ENCODE peak calls at places on chromosome 13, in ten cellular contexts. One of them, this sample, is unnamed.

GRCh38 chr13:39463611-39464010 is 139.4 kb downstream of the LHFPL6 start:
- DNase-seq in uterus: no peak
- DNase-seq in BE2C: no peak
- DNase-seq in endothelial cell of umbilical vein: no peak
- DNase-seq in lung: no peak
- DNase-seq in AG09309: peak; percentile 38
- DNase-seq in right atrium auricular region: no peak
- DNase-seq in neural progenitor cell: no peak
- DNase-seq in A673: peak; percentile 25
- DNase-seq in esophagus squamous epithelium: no peak
- DNase-seq in this sample: no peak

GRCh38 chr13:50081106-50081898 is 66.1 kb downstream of the KCNRG start:
- DNase-seq in endothelial cell of umbilical vein: peak; percentile 53
- DNase-seq in AG09309: no peak
- DNase-seq in esophagus squamous epithelium: peak; percentile 14
- DNase-seq in A673: peak; percentile 60
- DNase-seq in uterus: peak; percentile 36
- DNase-seq in BE2C: peak; percentile 71
- DNase-seq in lung: peak; percentile 54
- DNase-seq in neural progenitor cell: peak; percentile 85
- DNase-seq in right atrium auricular region: no peak
- DNase-seq in this sample: no peak

GRCh38 chr13:51444922-51445321 is 7.9 kb downstream of the INTS6 start:
- DNase-seq in BE2C: no peak
- DNase-seq in endothelial cell of umbilical vein: peak; percentile 11
- DNase-seq in A673: peak; percentile 67
- DNase-seq in right atrium auricular region: no peak
- DNase-seq in lung: no peak
- DNase-seq in uterus: no peak
- DNase-seq in AG09309: no peak
- DNase-seq in neural progenitor cell: no peak
- DNase-seq in esophagus squamous epithelium: no peak
- DNase-seq in this sample: no peak

GRCh38 chr13:49657241-49657641 is 28.9 kb downstream of the ARL11 start:
- DNase-seq in lung: no peak
- DNase-seq in right atrium auricular region: no peak
- DNase-seq in neural progenitor cell: peak; percentile 73
- DNase-seq in uterus: no peak
- DNase-seq in esophagus squamous epithelium: no peak
- DNase-seq in AG09309: no peak
- DNase-seq in BE2C: no peak
- DNase-seq in endothelial cell of umbilical vein: no peak
- DNase-seq in A673: no peak
- DNase-seq in this sample: no peak

GRCh38 chr13:26616126-26616525 is 58.6 kb downstream of the WASF3 start:
- DNase-seq in BE2C: no peak
- DNase-seq in neural progenitor cell: no peak
- DNase-seq in esophagus squamous epithelium: no peak
- DNase-seq in right atrium auricular region: no peak
- DNase-seq in lung: no peak
- DNase-seq in A673: no peak
- DNase-seq in AG09309: peak; percentile 35
- DNase-seq in uterus: no peak
- DNase-seq in endothelial cell of umbilical vein: no peak
- DNase-seq in this sample: no peak

GRCh38 chr13:109412232-109412935 is 374.0 kb downstream of the IRS2 start:
- DNase-seq in lung: no peak
- DNase-seq in esophagus squamous epithelium: no peak
- DNase-seq in A673: peak; percentile 93
- DNase-seq in uterus: peak; percentile 23
- DNase-seq in AG09309: no peak
- DNase-seq in neural progenitor cell: peak; percentile 77
- DNase-seq in right atrium auricular region: no peak
- DNase-seq in endothelial cell of umbilical vein: peak; percentile 5
- DNase-seq in BE2C: peak; percentile 92
- DNase-seq in this sample: peak; percentile 17

GRCh38 chr13:70253411-70253810 is 145.2 kb upstream of the KLHL1 start:
- DNase-seq in endothelial cell of umbilical vein: no peak
- DNase-seq in right atrium auricular region: no peak
- DNase-seq in A673: no peak
- DNase-seq in lung: no peak
- DNase-seq in AG09309: no peak
- DNase-seq in uterus: no peak
- DNase-seq in neural progenitor cell: no peak
- DNase-seq in esophagus squamous epithelium: no peak
- DNase-seq in BE2C: no peak
- DNase-seq in this sample: no peak

GRCh38 chr13:70856025-70856424 is 747.8 kb upstream of the KLHL1 start:
- DNase-seq in BE2C: no peak
- DNase-seq in esophagus squamous epithelium: no peak
- DNase-seq in endothelial cell of umbilical vein: no peak
- DNase-seq in uterus: no peak
- DNase-seq in A673: no peak
- DNase-seq in neural progenitor cell: no peak
- DNase-seq in AG09309: no peak
- DNase-seq in lung: no peak
- DNase-seq in right atrium auricular region: no peak
- DNase-seq in this sample: no peak

GRCh38 chr13:36882829-36883390 is 37.1 kb downstream of the SMAD9 start:
- DNase-seq in endothelial cell of umbilical vein: no peak
- DNase-seq in AG09309: no peak
- DNase-seq in esophagus squamous epithelium: no peak
- DNase-seq in neural progenitor cell: no peak
- DNase-seq in BE2C: no peak
- DNase-seq in right atrium auricular region: no peak
- DNase-seq in lung: no peak
- DNase-seq in A673: no peak
- DNase-seq in uterus: no peak
- DNase-seq in this sample: no peak

GRCh38 chr13:48163066-48163465 is 68.2 kb upstream of the MED4 start:
- DNase-seq in esophagus squamous epithelium: no peak
- DNase-seq in uterus: no peak
- DNase-seq in A673: no peak
- DNase-seq in neural progenitor cell: no peak
- DNase-seq in endothelial cell of umbilical vein: peak; percentile 29
- DNase-seq in BE2C: no peak
- DNase-seq in right atrium auricular region: no peak
- DNase-seq in AG09309: no peak
- DNase-seq in lung: no peak
- DNase-seq in this sample: no peak

GRCh38 chr13:20375871-20376270 is 143.8 kb upstream of the GJB6 start:
- DNase-seq in AG09309: no peak
- DNase-seq in uterus: no peak
- DNase-seq in esophagus squamous epithelium: no peak
- DNase-seq in lung: no peak
- DNase-seq in endothelial cell of umbilical vein: no peak
- DNase-seq in neural progenitor cell: no peak
- DNase-seq in A673: no peak
- DNase-seq in BE2C: no peak
- DNase-seq in right atrium auricular region: peak; percentile 26
- DNase-seq in this sample: no peak

DNA sequence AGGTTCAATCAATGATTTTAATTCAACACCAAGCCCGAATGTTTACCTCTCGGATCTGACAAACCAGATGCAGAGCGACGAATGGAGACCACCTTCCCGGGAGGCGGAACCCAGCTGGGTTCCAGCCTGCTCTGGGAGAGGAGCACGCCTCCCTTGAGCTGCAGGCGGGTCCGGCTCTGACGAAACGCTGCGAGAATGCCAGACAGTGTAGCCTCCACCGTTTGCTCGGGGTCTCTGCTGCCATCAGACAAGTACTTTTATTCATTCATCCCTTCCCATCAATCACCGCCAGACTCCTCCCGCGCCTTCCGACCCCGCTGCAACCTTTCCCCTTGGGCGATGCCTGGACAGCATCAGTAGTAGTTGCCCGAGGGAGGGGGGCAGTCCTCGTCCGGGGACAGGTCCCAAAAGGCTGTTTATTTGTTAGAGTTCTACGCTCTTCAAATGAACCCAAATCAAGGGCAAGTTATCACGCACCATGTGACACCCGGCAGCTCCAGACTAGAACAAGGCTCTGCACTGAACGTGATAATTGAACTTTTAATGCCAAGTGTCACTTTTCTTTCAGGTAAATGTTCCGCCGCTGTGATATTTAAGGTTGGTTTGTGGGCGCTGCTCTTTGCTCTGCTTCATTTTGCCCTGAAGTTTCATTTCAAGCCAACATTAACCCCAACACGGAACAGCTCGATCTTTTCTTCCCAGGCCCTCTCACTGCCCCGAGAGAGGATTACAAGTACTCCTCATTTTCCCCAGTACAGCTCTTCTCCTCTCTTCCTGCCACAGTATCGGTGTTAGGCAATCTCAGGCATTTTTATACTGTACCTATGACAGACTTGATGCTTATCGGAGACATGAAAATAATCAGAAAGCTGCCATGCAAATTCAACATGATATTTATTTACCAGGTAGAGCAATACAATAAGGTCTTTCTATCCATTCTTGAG is 992 bp upstream of the EDNRB start:
- DNase-seq in right atrium auricular region: peak; percentile 81
- DNase-seq in uterus: peak; percentile 66
- DNase-seq in endothelial cell of umbilical vein: peak; percentile 51
- DNase-seq in BE2C: peak; percentile 26
- DNase-seq in A673: peak; percentile 67
- DNase-seq in AG09309: no peak
- DNase-seq in neural progenitor cell: peak; percentile 69
- DNase-seq in esophagus squamous epithelium: no peak
- DNase-seq in lung: peak; percentile 39
- DNase-seq in this sample: no peak
- H3K4me3 ChIP-seq in right atrium auricular region: peak overlapping the region; percentile 59
- H3K4me3 ChIP-seq in uterus: peak overlapping the region; percentile 38
- H3K4me3 ChIP-seq in endothelial cell of umbilical vein: peak overlapping the region; percentile 67
- H3K4me3 ChIP-seq in BE2C: peak overlapping the region; percentile 52
- H3K4me3 ChIP-seq in A673: peak overlapping the region; percentile 33
- H3K4me3 ChIP-seq in AG09309: no peak overlapping the region
- H3K4me3 ChIP-seq in neural progenitor cell: peak overlapping the region; percentile 65
- H3K4me3 ChIP-seq in esophagus squamous epithelium: peak overlapping the region; percentile 54
- H3K4me3 ChIP-seq in lung: peak overlapping the region; percentile 47
- H3K4me3 ChIP-seq in this sample: no peak overlapping the region

GRCh38 chr13:52862358-52863206 is 14.1 kb upstream of the PCDH8 start:
- DNase-seq in BE2C: peak; percentile 51
- DNase-seq in A673: peak; percentile 34
- DNase-seq in right atrium auricular region: no peak
- DNase-seq in uterus: no peak
- DNase-seq in lung: no peak
- DNase-seq in endothelial cell of umbilical vein: peak; percentile 15
- DNase-seq in AG09309: no peak
- DNase-seq in esophagus squamous epithelium: no peak
- DNase-seq in neural progenitor cell: peak; percentile 64
- DNase-seq in this sample: no peak
- TF ChIP-seq CTCF in BE2C: peak; percentile 88
- TF ChIP-seq CTCF in A673: peak; percentile 89
- TF ChIP-seq CTCF in right atrium auricular region: no peak
- TF ChIP-seq CTCF in uterus: no peak
- TF ChIP-seq CTCF in lung: no peak
- TF ChIP-seq CTCF in endothelial cell of umbilical vein: peak; percentile 68
- TF ChIP-seq CTCF in AG09309: peak; percentile 34
- TF ChIP-seq CTCF in esophagus squamous epithelium: peak; percentile 44
- TF ChIP-seq CTCF in neural progenitor cell: peak; percentile 90
- TF ChIP-seq CTCF in this sample: peak; percentile 55

GRCh38 chr13:94054159-94054558 is 425.3 kb downstream of the DCT start:
- DNase-seq in BE2C: peak; percentile 45
- DNase-seq in AG09309: no peak
- DNase-seq in endothelial cell of umbilical vein: no peak
- DNase-seq in right atrium auricular region: no peak
- DNase-seq in uterus: no peak
- DNase-seq in esophagus squamous epithelium: no peak
- DNase-seq in A673: no peak
- DNase-seq in lung: no peak
- DNase-seq in neural progenitor cell: no peak
- DNase-seq in this sample: no peak
- H3K4me3 ChIP-seq in BE2C: no peak overlapping the region
- H3K4me3 ChIP-seq in AG09309: no peak overlapping the region
- H3K4me3 ChIP-seq in endothelial cell of umbilical vein: no peak overlapping the region
- H3K4me3 ChIP-seq in right atrium auricular region: no peak overlapping the region
- H3K4me3 ChIP-seq in uterus: no peak overlapping the region
- H3K4me3 ChIP-seq in esophagus squamous epithelium: no peak overlapping the region
- H3K4me3 ChIP-seq in A673: no peak overlapping the region
- H3K4me3 ChIP-seq in lung: no peak overlapping the region
- H3K4me3 ChIP-seq in neural progenitor cell: no peak overlapping the region
- H3K4me3 ChIP-seq in this sample: no peak overlapping the region

DNA sequence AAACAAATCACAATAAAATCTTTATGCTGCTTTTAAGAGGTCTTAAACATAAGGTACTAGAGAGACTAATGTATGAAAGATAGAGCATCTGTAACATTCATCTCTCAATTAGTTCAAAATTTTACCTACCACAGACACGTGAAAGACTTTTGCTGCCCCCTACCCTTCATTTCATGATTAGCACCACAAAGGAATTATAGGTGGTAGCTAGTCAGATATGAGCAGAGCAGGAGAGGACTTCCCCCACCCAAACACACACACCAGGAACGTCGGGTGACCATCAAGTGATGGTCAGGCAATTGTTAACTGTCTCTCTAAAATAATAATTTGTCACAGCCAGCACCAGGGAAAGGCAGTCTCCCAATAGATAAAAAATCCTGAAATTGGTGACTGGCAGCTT is 1531.7 kb upstream of the SPRY2 start:
- DNase-seq in endothelial cell of umbilical vein: no peak
- DNase-seq in lung: no peak
- DNase-seq in A673: peak; percentile 16
- DNase-seq in uterus: no peak
- DNase-seq in esophagus squamous epithelium: no peak
- DNase-seq in neural progenitor cell: peak; percentile 33
- DNase-seq in BE2C: peak; percentile 50
- DNase-seq in AG09309: no peak
- DNase-seq in right atrium auricular region: no peak
- DNase-seq in this sample: peak; percentile 6
- TF ChIP-seq CTCF in endothelial cell of umbilical vein: no peak
- TF ChIP-seq CTCF in lung: no peak
- TF ChIP-seq CTCF in A673: peak; percentile 48
- TF ChIP-seq CTCF in uterus: no peak
- TF ChIP-seq CTCF in esophagus squamous epithelium: no peak
- TF ChIP-seq CTCF in neural progenitor cell: peak; percentile 60
- TF ChIP-seq CTCF in BE2C: peak; percentile 81
- TF ChIP-seq CTCF in AG09309: no peak
- TF ChIP-seq CTCF in right atrium auricular region: no peak
- TF ChIP-seq CTCF in this sample: peak; percentile 55

This sample was measured in LNCaP clone FGC.